ENCODE peak calls at places on chromosomes 13 and 19, in seven cellular contexts. One of them, this sample, is unnamed.

GRCh38 chr19:49098795-49099194 is 13.5 kb downstream of the SNRNP70 start:
- DNase-seq in natural killer cell treated with Interleukin-12 subunit alpha and Interleukin-12 subunit beta and Interleukin-15 and Interleukin-18, amount 100 ng/mL, for 72 hours: no peak
- DNase-seq in adrenal gland: no peak
- DNase-seq in colonic mucosa: no peak
- DNase-seq in activated CD4-positive, alpha-beta T cell treated with anti-CD3 and anti-CD28 coated beads for 36 hours: no peak
- DNase-seq in breast epithelium: no peak
- DNase-seq in left colon: no peak
- DNase-seq in this sample: no peak

GRCh38 chr13:106917673-106918652 is 350.0 kb upstream of the ARGLU1 start:
- DNase-seq in left colon: peak; percentile 76
- DNase-seq in activated CD4-positive, alpha-beta T cell treated with anti-CD3 and anti-CD28 coated beads for 36 hours: peak; percentile 84
- DNase-seq in colonic mucosa: peak; percentile 78
- DNase-seq in natural killer cell treated with Interleukin-12 subunit alpha and Interleukin-12 subunit beta and Interleukin-15 and Interleukin-18, amount 100 ng/mL, for 72 hours: peak; percentile 65
- DNase-seq in breast epithelium: peak; percentile 51
- DNase-seq in adrenal gland: peak; percentile 72
- DNase-seq in this sample: peak; percentile 81

GRCh38 chr19:52662631-52663030 is 24.5 kb upstream of the ZNF83 start:
- DNase-seq in adrenal gland: no peak
- DNase-seq in natural killer cell treated with Interleukin-12 subunit alpha and Interleukin-12 subunit beta and Interleukin-15 and Interleukin-18, amount 100 ng/mL, for 72 hours: no peak
- DNase-seq in breast epithelium: no peak
- DNase-seq in activated CD4-positive, alpha-beta T cell treated with anti-CD3 and anti-CD28 coated beads for 36 hours: no peak
- DNase-seq in left colon: no peak
- DNase-seq in colonic mucosa: no peak
- DNase-seq in this sample: no peak

GRCh38 chr19:48318286-48318987 is 6.9 kb upstream of the EMP3 start:
- DNase-seq in adrenal gland: no peak
- DNase-seq in activated CD4-positive, alpha-beta T cell treated with anti-CD3 and anti-CD28 coated beads for 36 hours: no peak
- DNase-seq in colonic mucosa: no peak
- DNase-seq in natural killer cell treated with Interleukin-12 subunit alpha and Interleukin-12 subunit beta and Interleukin-15 and Interleukin-18, amount 100 ng/mL, for 72 hours: no peak
- DNase-seq in left colon: no peak
- DNase-seq in breast epithelium: no peak
- DNase-seq in this sample: no peak

GRCh38 chr13:25752957-25753540 is 298.8 kb downstream of the SHISA2 start:
- DNase-seq in breast epithelium: no peak
- DNase-seq in activated CD4-positive, alpha-beta T cell treated with anti-CD3 and anti-CD28 coated beads for 36 hours: no peak
- DNase-seq in colonic mucosa: peak; percentile 68
- DNase-seq in adrenal gland: peak; percentile 51
- DNase-seq in left colon: peak; percentile 18
- DNase-seq in natural killer cell treated with Interleukin-12 subunit alpha and Interleukin-12 subunit beta and Interleukin-15 and Interleukin-18, amount 100 ng/mL, for 72 hours: peak; percentile 71
- DNase-seq in this sample: peak; percentile 33

GRCh38 chr13:95805921-95806320 is 129.0 kb downstream of the DNAJC3 start:
- DNase-seq in colonic mucosa: no peak
- DNase-seq in natural killer cell treated with Interleukin-12 subunit alpha and Interleukin-12 subunit beta and Interleukin-15 and Interleukin-18, amount 100 ng/mL, for 72 hours: no peak
- DNase-seq in breast epithelium: no peak
- DNase-seq in adrenal gland: no peak
- DNase-seq in left colon: no peak
- DNase-seq in activated CD4-positive, alpha-beta T cell treated with anti-CD3 and anti-CD28 coated beads for 36 hours: no peak
- DNase-seq in this sample: no peak

GRCh38 chr13:38535271-38535670 is 151.6 kb upstream of the FREM2 start:
- DNase-seq in breast epithelium: no peak
- DNase-seq in natural killer cell treated with Interleukin-12 subunit alpha and Interleukin-12 subunit beta and Interleukin-15 and Interleukin-18, amount 100 ng/mL, for 72 hours: no peak
- DNase-seq in activated CD4-positive, alpha-beta T cell treated with anti-CD3 and anti-CD28 coated beads for 36 hours: no peak
- DNase-seq in left colon: no peak
- DNase-seq in adrenal gland: no peak
- DNase-seq in colonic mucosa: no peak
- DNase-seq in this sample: no peak

GRCh38 chr19:51809787-51810186 is 14.8 kb downstream of the FPR3 start:
- DNase-seq in natural killer cell treated with Interleukin-12 subunit alpha and Interleukin-12 subunit beta and Interleukin-15 and Interleukin-18, amount 100 ng/mL, for 72 hours: no peak
- DNase-seq in adrenal gland: no peak
- DNase-seq in colonic mucosa: no peak
- DNase-seq in activated CD4-positive, alpha-beta T cell treated with anti-CD3 and anti-CD28 coated beads for 36 hours: no peak
- DNase-seq in breast epithelium: no peak
- DNase-seq in left colon: no peak
- DNase-seq in this sample: no peak

GRCh38 chr19:17488593-17489391 is 18.5 kb downstream of the SLC27A1 start:
- DNase-seq in adrenal gland: peak; percentile 88
- DNase-seq in left colon: peak; percentile 95
- DNase-seq in breast epithelium: peak; percentile 71
- DNase-seq in natural killer cell treated with Interleukin-12 subunit alpha and Interleukin-12 subunit beta and Interleukin-15 and Interleukin-18, amount 100 ng/mL, for 72 hours: peak; percentile 81
- DNase-seq in activated CD4-positive, alpha-beta T cell treated with anti-CD3 and anti-CD28 coated beads for 36 hours: peak; percentile 45
- DNase-seq in colonic mucosa: peak; percentile 94
- DNase-seq in this sample: peak; percentile 83